ENCODE peak calls at places on chromosome 22, in seven cellular contexts. One of them, this sample, is unnamed.
A peak's percentile ranks its signal among the peaks of the same experiment; 100 is the strongest.

GRCh38 chr22:26416670-26417270 is 12.3 kb upstream of the ASPHD2 start:
- DNase-seq in effector memory CD4-positive, alpha-beta T cell: no peak
- DNase-seq in Karpas-422: no peak
- DNase-seq in tibial nerve: no peak
- DNase-seq in transverse colon: no peak
- DNase-seq in neural progenitor cell: peak; percentile 62
- DNase-seq in cardiac muscle cell: peak; percentile 75
- DNase-seq in this sample: no peak

GRCh38 chr22:50004923-50005322 is 7.6 kb downstream of the IL17REL start:
- DNase-seq in effector memory CD4-positive, alpha-beta T cell: no peak
- DNase-seq in Karpas-422: no peak
- DNase-seq in tibial nerve: no peak
- DNase-seq in transverse colon: no peak
- DNase-seq in neural progenitor cell: no peak
- DNase-seq in cardiac muscle cell: no peak
- DNase-seq in this sample: no peak

GRCh38 chr22:22752556-22753477 is 108.4 kb downstream of the GGTLC2 start:
- DNase-seq in effector memory CD4-positive, alpha-beta T cell: no peak
- DNase-seq in Karpas-422: no peak
- DNase-seq in tibial nerve: no peak
- DNase-seq in transverse colon: no peak
- DNase-seq in neural progenitor cell: no peak
- DNase-seq in cardiac muscle cell: peak; percentile 88
- DNase-seq in this sample: no peak

GRCh38 chr22:42902875-42903510 is 45.9 kb upstream of the ARFGAP3 start:
- DNase-seq in effector memory CD4-positive, alpha-beta T cell: no peak
- DNase-seq in Karpas-422: no peak
- DNase-seq in tibial nerve: no peak
- DNase-seq in transverse colon: peak; percentile 38
- DNase-seq in neural progenitor cell: peak; percentile 68
- DNase-seq in cardiac muscle cell: peak; percentile 54
- DNase-seq in this sample: no peak

GRCh38 chr22:38879961-38880360 is 7.9 kb upstream of the CBX6 start:
- DNase-seq in effector memory CD4-positive, alpha-beta T cell: no peak
- DNase-seq in Karpas-422: no peak
- DNase-seq in tibial nerve: no peak
- DNase-seq in transverse colon: no peak
- DNase-seq in neural progenitor cell: no peak
- DNase-seq in cardiac muscle cell: no peak
- DNase-seq in this sample: no peak

GRCh38 chr22:35622132-35622913 is 5.2 kb upstream of the MB start:
- DNase-seq in effector memory CD4-positive, alpha-beta T cell: no peak
- DNase-seq in Karpas-422: no peak
- DNase-seq in tibial nerve: no peak
- DNase-seq in transverse colon: peak; percentile 83
- DNase-seq in neural progenitor cell: peak; percentile 66
- DNase-seq in cardiac muscle cell: no peak
- DNase-seq in this sample: no peak

GRCh38 chr22:49576241-49577141 is 251.2 kb downstream of the BRD1 start:
- DNase-seq in effector memory CD4-positive, alpha-beta T cell: no peak
- DNase-seq in Karpas-422: no peak
- DNase-seq in tibial nerve: no peak
- DNase-seq in transverse colon: peak; percentile 1
- DNase-seq in neural progenitor cell: no peak
- DNase-seq in cardiac muscle cell: no peak
- DNase-seq in this sample: no peak

GRCh38 chr22:37747090-37747714 is 50.4 kb downstream of the TRIOBP start:
- DNase-seq in effector memory CD4-positive, alpha-beta T cell: no peak
- DNase-seq in Karpas-422: no peak
- DNase-seq in tibial nerve: no peak
- DNase-seq in transverse colon: no peak
- DNase-seq in neural progenitor cell: peak; percentile 31
- DNase-seq in cardiac muscle cell: peak; percentile 41
- DNase-seq in this sample: no peak

GRCh38 chr22:35697142-35697541 is 20.5 kb upstream of the APOL5 start:
- DNase-seq in effector memory CD4-positive, alpha-beta T cell: no peak
- DNase-seq in Karpas-422: no peak
- DNase-seq in tibial nerve: no peak
- DNase-seq in transverse colon: no peak
- DNase-seq in neural progenitor cell: no peak
- DNase-seq in cardiac muscle cell: no peak
- DNase-seq in this sample: no peak

GRCh38 chr22:39933741-39934140 is 26.5 kb upstream of the TMA7B start:
- DNase-seq in effector memory CD4-positive, alpha-beta T cell: no peak
- DNase-seq in Karpas-422: no peak
- DNase-seq in tibial nerve: no peak
- DNase-seq in transverse colon: no peak
- DNase-seq in neural progenitor cell: peak; percentile 23
- DNase-seq in cardiac muscle cell: no peak
- DNase-seq in this sample: no peak

GRCh38 chr22:50581950-50582561 is 593 bp downstream of the CHKB start:
- DNase-seq in effector memory CD4-positive, alpha-beta T cell: no peak
- DNase-seq in Karpas-422: peak; percentile 70
- DNase-seq in tibial nerve: no peak
- DNase-seq in transverse colon: peak; percentile 41
- DNase-seq in neural progenitor cell: no peak
- DNase-seq in cardiac muscle cell: no peak
- DNase-seq in this sample: no peak

GRCh38 chr22:43256569-43257360 is 69.8 kb upstream of the TTLL12 start:
- DNase-seq in effector memory CD4-positive, alpha-beta T cell: no peak
- DNase-seq in Karpas-422: no peak
- DNase-seq in tibial nerve: no peak
- DNase-seq in transverse colon: no peak
- DNase-seq in neural progenitor cell: no peak
- DNase-seq in cardiac muscle cell: no peak
- DNase-seq in this sample: no peak

GRCh38 chr22:49208768-49209252 is 618.9 kb downstream of the BRD1 start:
- DNase-seq in effector memory CD4-positive, alpha-beta T cell: no peak
- DNase-seq in Karpas-422: peak; percentile 71
- DNase-seq in tibial nerve: no peak
- DNase-seq in transverse colon: no peak
- DNase-seq in neural progenitor cell: peak; percentile 81
- DNase-seq in cardiac muscle cell: no peak
- DNase-seq in this sample: no peak

GRCh38 chr22:36467946-36468345 is 13.5 kb downstream of the TXN2 start:
- DNase-seq in effector memory CD4-positive, alpha-beta T cell: no peak
- DNase-seq in Karpas-422: no peak
- DNase-seq in tibial nerve: no peak
- DNase-seq in transverse colon: no peak
- DNase-seq in neural progenitor cell: no peak
- DNase-seq in cardiac muscle cell: peak; percentile 96
- DNase-seq in this sample: no peak

GRCh38 chr22:30969532-30970355 is 679 bp downstream of the TUG1 start:
- DNase-seq in effector memory CD4-positive, alpha-beta T cell: peak; percentile 13
- DNase-seq in Karpas-422: peak; percentile 86
- DNase-seq in tibial nerve: no peak
- DNase-seq in transverse colon: peak; percentile 53
- DNase-seq in neural progenitor cell: no peak
- DNase-seq in cardiac muscle cell: peak; percentile 64
- DNase-seq in this sample: no peak

GRCh38 chr22:42462016-42462415 is 29.8 kb upstream of the NFAM1 start:
- DNase-seq in effector memory CD4-positive, alpha-beta T cell: no peak
- DNase-seq in Karpas-422: no peak
- DNase-seq in tibial nerve: no peak
- DNase-seq in transverse colon: no peak
- DNase-seq in neural progenitor cell: peak; percentile 41
- DNase-seq in cardiac muscle cell: no peak
- DNase-seq in this sample: no peak

GRCh38 chr22:30810105-30810504 is 115.4 kb downstream of the OSBP2 start:
- DNase-seq in effector memory CD4-positive, alpha-beta T cell: no peak
- DNase-seq in Karpas-422: no peak
- DNase-seq in tibial nerve: no peak
- DNase-seq in transverse colon: no peak
- DNase-seq in neural progenitor cell: no peak
- DNase-seq in cardiac muscle cell: no peak
- DNase-seq in this sample: no peak

GRCh38 chr22:50542416-50542927 is 3.2 kb upstream of the KLHDC7B start:
- DNase-seq in effector memory CD4-positive, alpha-beta T cell: no peak
- DNase-seq in Karpas-422: peak; percentile 76
- DNase-seq in tibial nerve: no peak
- DNase-seq in transverse colon: peak; percentile 44
- DNase-seq in neural progenitor cell: no peak
- DNase-seq in cardiac muscle cell: no peak
- DNase-seq in this sample: no peak

GRCh38 chr22:49352361-49353169 is 475.1 kb downstream of the BRD1 start:
- DNase-seq in effector memory CD4-positive, alpha-beta T cell: no peak
- DNase-seq in Karpas-422: no peak
- DNase-seq in tibial nerve: no peak
- DNase-seq in transverse colon: no peak
- DNase-seq in neural progenitor cell: no peak
- DNase-seq in cardiac muscle cell: no peak
- DNase-seq in this sample: no peak

GRCh38 chr22:24055283-24055682 is 44.2 kb downstream of the CABIN1 start:
- DNase-seq in effector memory CD4-positive, alpha-beta T cell: no peak
- DNase-seq in Karpas-422: no peak
- DNase-seq in tibial nerve: no peak
- DNase-seq in transverse colon: no peak
- DNase-seq in neural progenitor cell: no peak
- DNase-seq in cardiac muscle cell: no peak
- DNase-seq in this sample: no peak
- H3K9me3 ChIP-seq in effector memory CD4-positive, alpha-beta T cell: no peaks in the 10 kb centered on the region
- H3K9me3 ChIP-seq in Karpas-422: no peaks in the 10 kb centered on the region
- H3K9me3 ChIP-seq in tibial nerve: no peaks in the 10 kb centered on the region
- H3K9me3 ChIP-seq in transverse colon: no peaks in the 10 kb centered on the region
- H3K9me3 ChIP-seq in neural progenitor cell: no peaks in the 10 kb centered on the region
- H3K9me3 ChIP-seq in cardiac muscle cell: no peaks in the 10 kb centered on the region
- H3K9me3 ChIP-seq in this sample: no peaks in the 10 kb centered on the region

GRCh38 chr22:19361501-19362103 is 69.9 kb downstream of the HIRA start:
- DNase-seq in effector memory CD4-positive, alpha-beta T cell: no peak
- DNase-seq in Karpas-422: peak; percentile 69
- DNase-seq in tibial nerve: no peak
- DNase-seq in transverse colon: no peak
- DNase-seq in neural progenitor cell: no peak
- DNase-seq in cardiac muscle cell: no peak
- DNase-seq in this sample: no peak

GRCh38 chr22:19358703-19359553 is 67.4 kb upstream of the CLTCL1 start:
- DNase-seq in effector memory CD4-positive, alpha-beta T cell: no peak
- DNase-seq in Karpas-422: no peak
- DNase-seq in tibial nerve: no peak
- DNase-seq in transverse colon: no peak
- DNase-seq in neural progenitor cell: no peak
- DNase-seq in cardiac muscle cell: no peak
- DNase-seq in this sample: no peak

GRCh38 chr22:19360300-19360792 is 68.8 kb upstream of the CLTCL1 start:
- DNase-seq in effector memory CD4-positive, alpha-beta T cell: no peak
- DNase-seq in Karpas-422: no peak
- DNase-seq in tibial nerve: no peak
- DNase-seq in transverse colon: no peak
- DNase-seq in neural progenitor cell: no peak
- DNase-seq in cardiac muscle cell: no peak
- DNase-seq in this sample: no peak

GRCh38 chr22:19359554-19360299 is 68.2 kb upstream of the CLTCL1 start:
- DNase-seq in effector memory CD4-positive, alpha-beta T cell: no peak
- DNase-seq in Karpas-422: no peak
- DNase-seq in tibial nerve: no peak
- DNase-seq in transverse colon: no peak
- DNase-seq in neural progenitor cell: no peak
- DNase-seq in cardiac muscle cell: no peak
- DNase-seq in this sample: no peak

DNA sequence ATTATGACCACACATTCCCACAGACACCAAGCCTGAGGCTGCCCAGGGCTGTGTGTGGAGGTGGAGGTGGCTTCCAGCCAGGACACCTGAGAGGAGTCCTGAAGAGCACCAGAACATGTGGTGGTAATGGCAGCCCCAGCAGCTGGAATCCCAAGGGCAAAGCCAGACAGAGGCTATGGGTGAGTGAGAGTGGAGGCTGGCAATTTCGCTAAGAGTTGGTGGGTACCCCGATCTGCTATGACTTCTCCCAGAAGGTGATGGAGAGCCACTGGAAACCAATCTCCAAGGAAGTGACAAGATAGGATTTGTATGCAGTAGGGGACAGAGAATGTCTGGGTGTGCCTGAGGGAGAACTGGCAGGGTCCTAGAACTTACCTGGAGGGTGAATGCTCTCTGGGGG is 69.3 kb upstream of the CLTCL1 start:
- DNase-seq in effector memory CD4-positive, alpha-beta T cell: no peak
- DNase-seq in Karpas-422: no peak
- DNase-seq in tibial nerve: no peak
- DNase-seq in transverse colon: no peak
- DNase-seq in neural progenitor cell: no peak
- DNase-seq in cardiac muscle cell: no peak
- DNase-seq in this sample: no peak
- H3K9me3 ChIP-seq in effector memory CD4-positive, alpha-beta T cell: no peaks in the 10 kb centered on the region
- H3K9me3 ChIP-seq in Karpas-422: no peaks in the 10 kb centered on the region
- H3K9me3 ChIP-seq in tibial nerve: no peaks in the 10 kb centered on the region
- H3K9me3 ChIP-seq in transverse colon: no peaks in the 10 kb centered on the region
- H3K9me3 ChIP-seq in neural progenitor cell: no peaks in the 10 kb centered on the region
- H3K9me3 ChIP-seq in cardiac muscle cell: no peaks in the 10 kb centered on the region
- H3K9me3 ChIP-seq in this sample: no peaks in the 10 kb centered on the region

DNA sequence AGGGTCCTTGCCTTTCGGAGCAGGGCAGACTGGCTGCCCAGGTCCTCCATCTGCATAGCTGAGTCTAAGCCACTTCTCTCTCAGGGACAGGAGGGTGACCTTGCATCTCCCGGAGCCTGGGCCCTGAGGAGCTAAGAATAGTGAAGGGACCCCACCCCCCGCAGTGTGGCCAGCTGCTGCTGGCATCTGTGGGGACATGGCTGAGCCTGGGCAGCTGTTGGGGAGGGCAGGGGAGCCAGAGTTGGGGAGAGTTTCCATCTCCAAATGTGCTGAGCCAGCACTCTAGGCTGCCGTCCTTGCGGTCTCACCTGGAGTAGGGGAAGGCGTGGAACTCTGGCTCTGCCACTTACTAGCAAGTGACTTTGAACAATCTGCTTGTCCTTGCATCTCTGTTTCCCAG is 34.8 kb upstream of the SHISAL1 start:
- DNase-seq in effector memory CD4-positive, alpha-beta T cell: no peak
- DNase-seq in Karpas-422: no peak
- DNase-seq in tibial nerve: no peak
- DNase-seq in transverse colon: no peak
- DNase-seq in neural progenitor cell: no peak
- DNase-seq in cardiac muscle cell: no peak
- DNase-seq in this sample: no peak
- H3K9me3 ChIP-seq in effector memory CD4-positive, alpha-beta T cell: no peaks in the 10 kb centered on the region
- H3K9me3 ChIP-seq in Karpas-422: no peaks in the 10 kb centered on the region
- H3K9me3 ChIP-seq in tibial nerve: no peaks in the 10 kb centered on the region
- H3K9me3 ChIP-seq in transverse colon: no peaks in the 10 kb centered on the region
- H3K9me3 ChIP-seq in neural progenitor cell: no peaks in the 10 kb centered on the region
- H3K9me3 ChIP-seq in cardiac muscle cell: no peaks in the 10 kb centered on the region
- H3K9me3 ChIP-seq in this sample: no peaks in the 10 kb centered on the region

GRCh38 chr22:47357086-47357485 is 594.6 kb downstream of the TBC1D22A start:
- DNase-seq in effector memory CD4-positive, alpha-beta T cell: no peak
- DNase-seq in Karpas-422: no peak
- DNase-seq in tibial nerve: no peak
- DNase-seq in transverse colon: no peak
- DNase-seq in neural progenitor cell: no peak
- DNase-seq in cardiac muscle cell: no peak
- DNase-seq in this sample: no peak

GRCh38 chr22:47355388-47355725 is 592.9 kb downstream of the TBC1D22A start:
- DNase-seq in effector memory CD4-positive, alpha-beta T cell: no peak
- DNase-seq in Karpas-422: no peak
- DNase-seq in tibial nerve: no peak
- DNase-seq in transverse colon: no peak
- DNase-seq in neural progenitor cell: no peak
- DNase-seq in cardiac muscle cell: no peak
- DNase-seq in this sample: no peak

GRCh38 chr22:47357493-47357892 is 595.0 kb downstream of the TBC1D22A start:
- DNase-seq in effector memory CD4-positive, alpha-beta T cell: no peak
- DNase-seq in Karpas-422: no peak
- DNase-seq in tibial nerve: no peak
- DNase-seq in transverse colon: no peak
- DNase-seq in neural progenitor cell: no peak
- DNase-seq in cardiac muscle cell: no peak
- DNase-seq in this sample: no peak

GRCh38 chr22:47355776-47356432 is 593.5 kb downstream of the TBC1D22A start:
- DNase-seq in effector memory CD4-positive, alpha-beta T cell: no peak
- DNase-seq in Karpas-422: no peak
- DNase-seq in tibial nerve: no peak
- DNase-seq in transverse colon: no peak
- DNase-seq in neural progenitor cell: no peak
- DNase-seq in cardiac muscle cell: no peak
- DNase-seq in this sample: no peak

GRCh38 chr22:47356433-47357011 is 594.1 kb downstream of the TBC1D22A start:
- DNase-seq in effector memory CD4-positive, alpha-beta T cell: no peak
- DNase-seq in Karpas-422: no peak
- DNase-seq in tibial nerve: no peak
- DNase-seq in transverse colon: no peak
- DNase-seq in neural progenitor cell: no peak
- DNase-seq in cardiac muscle cell: no peak
- DNase-seq in this sample: no peak
- H3K9me3 ChIP-seq in effector memory CD4-positive, alpha-beta T cell: no peaks in the 10 kb centered on the region
- H3K9me3 ChIP-seq in Karpas-422: no peaks in the 10 kb centered on the region
- H3K9me3 ChIP-seq in tibial nerve: no peaks in the 10 kb centered on the region
- H3K9me3 ChIP-seq in transverse colon: peaks cover under 1% of the 10 kb centered on the region
- H3K9me3 ChIP-seq in neural progenitor cell: peaks cover 15% of the 10 kb centered on the region
- H3K9me3 ChIP-seq in cardiac muscle cell: no peaks in the 10 kb centered on the region
- H3K9me3 ChIP-seq in this sample: no peaks in the 10 kb centered on the region

This sample was measured in thoracic aorta.